ENCODE peak calls at places on chromosomes 3 and 15, in ten cellular contexts. N is COLO829; M is GM06990; F is activated CD8-positive, alpha-beta memory T cell treated with anti-CD3 and anti-CD28 coated beads for 48 hours; C is anterior cingulate cortex; K is dorsolateral prefrontal cortex; Y is stimulated activated CD8-positive, alpha-beta memory T cell treated with anti-CD3 and anti-CD28 coated beads, Interleukin-15, amount 100 ng/mL, for 1 hour; A is DMS 273 treated with DMSO at 0.1 percent for 48 hours; E is activated naive CD4-positive, alpha-beta T cell treated with anti-CD3 and anti-CD28 coated beads for 36 hours; Q is SHP77. O is an unnamed sample.

GRCh38 chr3:110491413-110491812 is 580.2 kb upstream of the NECTIN3 start:
- DNase-seq in C (no peak), K (no peak), N (no peak), A (no peak), Y (no peak), F (no peak), Q (no peak), M (no peak), E (no peak), O (no peak)

GRCh38 chr15:64895285-64896065 is 16.2 kb upstream of the ANKDD1A start:
- DNase-seq in Q (no peak), M (peak), A (no peak), N (no peak), K (no peak), Y (no peak), C (no peak), E (peak), F (no peak), O (no peak)

GRCh38 chr3:126545544-126545943 is 13.2 kb downstream of the C3orf22 start:
- DNase-seq in Q (no peak), Y (no peak), E (no peak), N (no peak), K (no peak), C (no peak), M (no peak), F (no peak), A (no peak), O (no peak)

GRCh38 chr3:45972534-45973402 is 22.9 kb downstream of the FYCO1 start:
- DNase-seq in M (no peak), Y (no peak), Q (no peak), A (no peak), N (no peak), C (no peak), K (no peak), F (no peak), E (no peak), O (no peak)

GRCh38 chr3:78497025-78497424 is 1270.8 kb downstream of the ROBO1 start:
- DNase-seq in K (no peak), Q (peak), M (no peak), A (no peak), E (no peak), F (no peak), N (no peak), C (no peak), Y (no peak), O (no peak)

GRCh38 chr15:58115692-58116091 is 22.5 kb upstream of the AQP9 start:
- DNase-seq in K (no peak), M (no peak), Y (no peak), A (no peak), E (no peak), Q (no peak), N (no peak), F (no peak), C (no peak), O (no peak)

GRCh38 chr3:172591876-172592771 is 68.9 kb upstream of the TNFSF10 start:
- DNase-seq in C (no peak), A (no peak), Y (peak), N (no peak), F (peak), M (peak), Q (no peak), K (no peak), E (peak), O (no peak)

GRCh38 chr3:132262956-132263355 is 54.3 kb upstream of the ACP3 start:
- DNase-seq in E (no peak), N (no peak), F (no peak), K (no peak), Q (no peak), Y (no peak), C (no peak), A (no peak), M (no peak), O (no peak)

GRCh38 chr3:89372456-89372855 is 265.0 kb downstream of the EPHA3 start:
- DNase-seq in Q (no peak), C (no peak), M (no peak), E (no peak), F (no peak), A (no peak), K (no peak), Y (no peak), N (peak), O (no peak)

GRCh38 chr3:100125539-100125938 is 11.2 kb upstream of the FILIP1L start:
- DNase-seq in F (no peak), E (no peak), N (peak), A (no peak), Q (no peak), Y (no peak), C (no peak), M (no peak), K (no peak), O (no peak)

GRCh38 chr3:60754617-60755016 is 496.6 kb downstream of the FHIT start:
- DNase-seq in E (no peak), F (no peak), K (no peak), Y (no peak), N (no peak), A (no peak), C (no peak), Q (no peak), M (no peak), O (no peak)

GRCh38 chr3:173823911-173824460 is 426.4 kb downstream of the NLGN1 start:
- DNase-seq in K (no peak), Q (no peak), C (no peak), M (no peak), E (no peak), F (no peak), N (no peak), A (no peak), Y (no peak), O (no peak)

GRCh38 chr3:47877288-47877687 is 74.3 kb downstream of the DHX30 start:
- DNase-seq in E (no peak), A (no peak), F (no peak), N (no peak), Y (no peak), K (no peak), Q (no peak), C (no peak), M (no peak), O (no peak)

GRCh38 chr3:122013448-122013925 is 8.6 kb downstream of the ILDR1 start:
- DNase-seq in N (no peak), C (no peak), A (no peak), K (no peak), E (no peak), Y (no peak), M (no peak), F (no peak), Q (no peak), O (no peak)

GRCh38 chr15:89335289-89336041 is 841 bp upstream of the POLG start:
- DNase-seq in Y (no peak), K (no peak), M (no peak), A (peak), C (peak), Q (peak), F (peak), E (peak), N (no peak), O (peak)

GRCh38 chr3:14077310-14077709 is 47.4 kb downstream of the CHCHD4 start:
- DNase-seq in A (no peak), Q (no peak), K (no peak), M (no peak), E (no peak), F (no peak), Y (no peak), C (no peak), N (no peak), O (no peak)

GRCh38 chr15:42772126-42772525 is 35.2 kb upstream of the CDAN1 start:
- DNase-seq in C (no peak), Q (no peak), A (no peak), N (no peak), E (no peak), K (no peak), Y (no peak), F (no peak), M (no peak), O (no peak)

GRCh38 chr3:118974356-118975097 is 60.1 kb downstream of the IGSF11 start:
- DNase-seq in A (peak), F (no peak), C (no peak), K (no peak), M (no peak), Q (no peak), N (no peak), Y (no peak), E (no peak), O (no peak)

GRCh38 chr3:9340450-9341009 is 22.3 kb upstream of the THUMPD3 start:
- DNase-seq in F (no peak), Y (no peak), N (peak), K (no peak), C (no peak), A (no peak), Q (no peak), E (no peak), M (no peak), O (no peak)

GRCh38 chr3:65052101-65052500 is 364.3 kb upstream of the ADAMTS9 start:
- DNase-seq in N (no peak), F (no peak), C (no peak), M (no peak), K (no peak), Y (no peak), E (no peak), Q (no peak), A (no peak), O (no peak)

GRCh38 chr3:125634346-125634964 is 39.2 kb upstream of the OSBPL11 start:
- DNase-seq in Y (no peak), C (no peak), A (no peak), M (no peak), F (no peak), N (no peak), K (no peak), Q (no peak), E (no peak), O (no peak)

GRCh38 chr15:74040115-74040850 is 42.1 kb downstream of the GOLGA6A start:
- DNase-seq in F (no peak), C (no peak), K (no peak), A (no peak), M (no peak), N (peak), Q (no peak), Y (no peak), E (no peak), O (no peak)

GRCh38 chr3:53030864-53031445 is 14.9 kb downstream of the SFMBT1 start:
- DNase-seq in Y (no peak), E (peak), Q (no peak), F (no peak), C (no peak), A (no peak), N (no peak), M (no peak), K (no peak), O (no peak)

GRCh38 chr15:29677871-29678431 is 144.3 kb downstream of the TJP1 start:
- DNase-seq in E (no peak), K (no peak), M (no peak), N (no peak), F (no peak), Y (no peak), C (no peak), A (no peak), Q (peak), O (no peak)

GRCh38 chr15:99155961-99156443 is 51.1 kb downstream of the SYNM start:
- DNase-seq in A (no peak), C (no peak), F (no peak), M (no peak), N (no peak), Q (no peak), E (no peak), Y (no peak), K (no peak), O (no peak)

GRCh38 chr15:39413558-39413957 is 167.3 kb upstream of the THBS1 start:
- DNase-seq in K (no peak), C (no peak), M (peak), Q (no peak), F (no peak), Y (no peak), E (no peak), N (no peak), A (no peak), O (no peak)

GRCh38 chr3:117761992-117762944 is 1052.7 kb downstream of the TUSC7 start:
- DNase-seq in Y (no peak), E (no peak), K (no peak), A (no peak), Q (no peak), N (no peak), F (no peak), M (no peak), C (peak), O (no peak)

GRCh38 chr3:126746395-126747177 is 42.5 kb downstream of the CHCHD6 start:
- DNase-seq in C (no peak), F (no peak), Y (no peak), A (no peak), Q (no peak), N (peak), K (no peak), M (no peak), E (no peak), O (peak)